ENCODE peak calls at places on chromosome 6, in nine cellular contexts. T is hepatocyte, C is GM23248, R is heart right ventricle, I is lung, U is keratinocyte, L is stomach, X is Karpas-422, Y is left lung. W is an unnamed sample. For H3K4me1, the result is how much of the 10 kb centered on the place peaks cover.

GRCh38 chr6:144657691-144658090 is 372.6 kb downstream of the UTRN start:
- DNase-seq in T (no peak), C (no peak), R (no peak), I (no peak), U (no peak), L (no peak), X (no peak), Y (no peak), W (peak)

GRCh38 chr6:31877125-31877650 is 1.6 kb downstream of the SLC44A4 start:
- DNase-seq in T (peak), C (no peak), R (no peak), I (no peak), U (no peak), L (peak), X (no peak), Y (no peak), W (no peak)

GRCh38 chr6:151022492-151022891 is 157.0 kb downstream of the MTHFD1L start:
- DNase-seq in T (no peak), C (no peak), R (no peak), I (no peak), U (no peak), L (no peak), X (no peak), Y (no peak), W (no peak)

GRCh38 chr6:63816979-63817436 is 181.4 kb downstream of the PHF3 start:
- DNase-seq in T (peak), C (peak), R (no peak), I (no peak), U (no peak), L (no peak), X (peak), Y (no peak), W (no peak)

GRCh38 chr6:15475872-15476271 is 187.0 kb downstream of the DTNBP1 start:
- DNase-seq in T (no peak), C (no peak), R (no peak), I (no peak), U (no peak), L (no peak), X (no peak), Y (no peak), W (no peak)

GRCh38 chr6:40999498-41000070 is 39.4 kb downstream of the UNC5CL start:
- DNase-seq in T (peak), C (peak), R (peak), I (peak), U (no peak), L (peak), X (peak), Y (peak), W (peak)

GRCh38 chr6:5898563-5898962 is 108.2 kb downstream of the NRN1 start:
- DNase-seq in T (no peak), C (no peak), R (no peak), I (no peak), U (no peak), L (no peak), X (peak), Y (no peak), W (no peak)

GRCh38 chr6:135506270-135506997 is 8.9 kb upstream of the AHI1 start:
- DNase-seq in T (peak), C (peak), R (no peak), I (no peak), U (no peak), L (no peak), X (peak), Y (no peak), W (no peak)

GRCh38 chr6:126127662-126128061 is 141.3 kb downstream of the TRMT11 start:
- DNase-seq in T (no peak), C (no peak), R (no peak), I (no peak), U (no peak), L (no peak), X (no peak), Y (no peak), W (no peak)

DNA sequence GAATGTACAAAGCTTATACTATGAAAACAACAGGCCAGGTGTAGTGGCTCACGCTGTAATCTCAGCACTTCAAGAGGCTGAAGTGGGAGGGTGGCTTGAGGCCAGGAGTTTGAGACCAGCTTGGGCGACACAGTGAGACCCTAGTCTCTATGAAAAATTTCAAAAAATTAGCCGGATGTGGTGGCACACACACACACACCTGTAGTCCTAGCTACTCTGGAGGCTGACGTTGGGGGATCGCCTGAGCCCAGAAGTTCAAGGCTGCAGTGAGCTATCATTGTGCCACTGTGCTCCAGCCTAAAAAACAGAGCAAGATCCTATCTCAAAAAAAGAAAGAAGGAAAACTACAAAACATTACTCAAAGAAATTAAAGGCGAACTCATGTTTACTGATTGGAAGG is 7.3 kb upstream of the ASF1A start:
- DNase-seq in T (no peak), C (no peak), R (no peak), I (no peak), U (no peak), L (no peak), X (peak), Y (no peak), W (peak)
- H3K4me1 ChIP-seq in T (under half), C (under half), R (under half), I (under half), U (under half), L (under half), X (half or more), Y (under half), W (under half)

GRCh38 chr6:12279322-12280098 is 10.7 kb upstream of the EDN1 start:
- DNase-seq in T (no peak), C (peak), R (no peak), I (no peak), U (no peak), L (no peak), X (no peak), Y (no peak), W (no peak)
- H3K4me1 ChIP-seq in T (under half), C (under half), R (under half), I (under half), U (under half), L (under half), X (under half), Y (under half), W (under half)

GRCh38 chr6:90230547-90231240 is 65.9 kb downstream of the BACH2 start:
- DNase-seq in T (no peak), C (no peak), R (no peak), I (no peak), U (no peak), L (no peak), X (no peak), Y (no peak), W (no peak)

GRCh38 chr6:90231308-90231707 is 65.3 kb downstream of the BACH2 start:
- DNase-seq in T (no peak), C (no peak), R (no peak), I (no peak), U (no peak), L (no peak), X (no peak), Y (no peak), W (no peak)

GRCh38 chr6:90233994-90234393 is 62.6 kb downstream of the BACH2 start:
- DNase-seq in T (no peak), C (no peak), R (no peak), I (no peak), U (no peak), L (no peak), X (no peak), Y (no peak), W (no peak)

GRCh38 chr6:90227693-90228092 is 69.0 kb downstream of the BACH2 start:
- DNase-seq in T (no peak), C (peak), R (no peak), I (no peak), U (no peak), L (no peak), X (no peak), Y (no peak), W (no peak)

DNA sequence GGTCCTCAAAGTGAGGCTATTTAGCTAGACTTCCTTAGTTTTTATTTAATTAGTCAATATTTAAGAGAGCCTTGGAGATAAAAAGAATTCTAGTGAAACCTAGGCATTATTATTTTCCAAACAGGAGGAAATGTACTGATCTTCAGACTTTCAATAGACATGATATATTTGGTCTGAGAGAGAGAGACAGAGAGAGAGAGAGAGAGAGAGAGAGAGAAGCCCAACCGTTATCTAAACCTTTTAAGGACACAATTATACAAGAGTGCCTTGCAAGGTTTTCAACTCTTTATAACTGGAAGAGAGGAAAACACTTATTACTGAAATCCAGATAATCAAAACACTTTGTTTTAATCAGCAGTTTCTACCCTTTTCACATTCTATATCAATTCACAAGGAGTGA is 64.8 kb downstream of the BACH2 start:
- DNase-seq in T (no peak), C (no peak), R (no peak), I (no peak), U (no peak), L (no peak), X (no peak), Y (no peak), W (no peak)
- H3K4me1 ChIP-seq in T (under half), C (under half), R (under half), I (under half), U (under half), L (under half), X (under half), Y (under half), W (under half)

GRCh38 chr6:48567016-48567415 is 456.0 kb upstream of the PTCHD4 start:
- DNase-seq in T (no peak), C (no peak), R (no peak), I (no peak), U (peak), L (no peak), X (no peak), Y (no peak), W (no peak)
- H3K4me1 ChIP-seq in T (under half), C (under half), R (under half), I (under half), U (under half), L (under half), X (under half), Y (under half), W (under half)

GRCh38 chr6:44179072-44179536 is 20.5 kb downstream of the CAPN11 start:
- DNase-seq in T (no peak), C (peak), R (no peak), I (no peak), U (no peak), L (no peak), X (no peak), Y (no peak), W (no peak)

GRCh38 chr6:44180406-44180805 is 21.8 kb downstream of the CAPN11 start:
- DNase-seq in T (no peak), C (no peak), R (no peak), I (no peak), U (no peak), L (no peak), X (no peak), Y (no peak), W (no peak)

GRCh38 chr6:44182911-44183390 is 24.3 kb downstream of the CAPN11 start:
- DNase-seq in T (no peak), C (no peak), R (no peak), I (no peak), U (no peak), L (no peak), X (no peak), Y (no peak), W (no peak)

GRCh38 chr6:44179648-44180047 is 21.0 kb downstream of the CAPN11 start:
- DNase-seq in T (no peak), C (no peak), R (no peak), I (no peak), U (no peak), L (no peak), X (no peak), Y (no peak), W (no peak)

DNA sequence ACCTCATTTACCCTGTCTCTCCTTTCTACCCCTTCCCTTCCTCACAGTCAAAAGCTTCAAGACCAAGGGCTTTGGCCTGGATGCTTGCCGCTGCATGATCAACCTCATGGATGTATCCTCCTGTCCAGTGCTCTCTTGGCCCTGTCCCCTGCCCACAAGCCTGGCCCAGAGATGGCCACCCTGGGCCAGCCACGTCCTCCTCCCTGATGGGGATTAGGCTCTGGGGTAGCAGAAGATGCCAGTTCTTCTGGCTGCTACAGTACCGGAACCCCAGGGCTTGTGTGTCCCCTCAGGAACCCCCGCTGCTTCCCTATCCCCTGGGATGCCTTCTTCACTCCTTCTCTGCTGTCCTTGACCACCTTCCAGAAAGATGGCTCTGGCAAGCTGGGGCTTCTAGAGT is 22.3 kb downstream of the CAPN11 start:
- DNase-seq in T (no peak), C (peak), R (no peak), I (no peak), U (no peak), L (no peak), X (no peak), Y (no peak), W (no peak)
- H3K4me1 ChIP-seq in T (under half), C (under half), R (under half), I (under half), U (under half), L (under half), X (under half), Y (under half), W (under half)

DNA sequence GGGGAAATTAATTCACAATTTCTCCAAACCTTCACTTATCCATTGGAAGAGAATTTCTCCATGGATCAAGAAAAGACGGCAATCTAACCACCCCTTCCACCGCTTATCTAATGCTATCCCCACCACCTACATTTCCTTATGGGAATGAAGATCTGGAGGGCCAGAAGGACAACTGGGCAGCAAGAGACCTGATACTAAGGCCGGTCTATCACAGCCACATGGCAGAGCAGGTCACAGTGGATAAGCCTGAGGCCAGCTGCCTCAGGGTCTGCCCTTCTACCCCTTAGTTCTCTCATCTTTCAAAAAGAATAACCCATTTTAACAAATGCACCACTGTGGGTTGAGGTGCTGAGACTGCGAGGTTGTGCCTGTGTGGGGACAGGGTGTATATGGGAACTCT is 37.1 kb downstream of the MAN1A1 start:
- DNase-seq in T (no peak), C (no peak), R (no peak), I (no peak), U (no peak), L (no peak), X (no peak), Y (no peak), W (no peak)
- H3K4me1 ChIP-seq in T (under half), C (under half), R (under half), I (under half), U (under half), L (half or more), X (under half), Y (half or more), W (under half)